ENCODE peak calls at places on chromosomes 6 and 20, in nine cellular contexts. T, Y, N, D, M, F, Z, Q and X are unnamed samples. For H3K27me3, the result is how much of the 10 kb centered on the place peaks cover.

GRCh38 chr20:33852971-33853813 is 42.0 kb downstream of the CHMP4B start:
- DNase-seq in T (no peak), Y (no peak), N (no peak), D (no peak), M (no peak), F (no peak), Z (no peak), Q (no peak), X (no peak)

GRCh38 chr6:163226836-163227485 is 187.6 kb upstream of the QKI start:
- DNase-seq in T (no peak), Y (no peak), N (no peak), D (no peak), M (no peak), F (no peak), Z (no peak), Q (no peak), X (no peak)

GRCh38 chr20:56755201-56755600 is 126.1 kb downstream of the TFAP2C start:
- DNase-seq in T (no peak), Y (no peak), N (no peak), D (no peak), M (no peak), F (no peak), Z (no peak), Q (no peak), X (no peak)

GRCh38 chr20:45953672-45954071 is 18.3 kb downstream of the ZNF335 start:
- DNase-seq in T (no peak), Y (no peak), N (no peak), D (no peak), M (peak), F (no peak), Z (no peak), Q (no peak), X (no peak)

GRCh38 chr6:169312658-169313346 is 59.2 kb upstream of the THBS2 start:
- DNase-seq in T (no peak), Y (peak), N (no peak), D (peak), M (no peak), F (peak), Z (no peak), Q (no peak), X (no peak)

GRCh38 chr6:155187096-155187495 is 76.7 kb upstream of the CLDN20 start:
- DNase-seq in T (no peak), Y (no peak), N (no peak), D (no peak), M (no peak), F (no peak), Z (no peak), Q (no peak), X (no peak)

GRCh38 chr20:47622118-47622665 is 120.5 kb downstream of the NCOA3 start:
- DNase-seq in T (no peak), Y (no peak), N (no peak), D (no peak), M (no peak), F (no peak), Z (no peak), Q (no peak), X (no peak)

GRCh38 chr6:74044417-74045096 is 348.6 kb downstream of the CD109 start:
- DNase-seq in T (no peak), Y (no peak), N (no peak), D (no peak), M (no peak), F (no peak), Z (no peak), Q (no peak), X (no peak)

GRCh38 chr6:129501401-129502051 is 208.5 kb downstream of the ARHGAP18 start:
- DNase-seq in T (no peak), Y (no peak), N (no peak), D (peak), M (peak), F (peak), Z (peak), Q (no peak), X (peak)

GRCh38 chr6:2020909-2021308 is 224.5 kb downstream of the GMDS start:
- DNase-seq in T (no peak), Y (no peak), N (no peak), D (no peak), M (no peak), F (no peak), Z (no peak), Q (no peak), X (no peak)

GRCh38 chr6:115613488-115613887 is 447.2 kb downstream of the FRK start:
- DNase-seq in T (no peak), Y (no peak), N (no peak), D (no peak), M (no peak), F (no peak), Z (no peak), Q (no peak), X (no peak)

GRCh38 chr20:13111249-13111911 is 102.6 kb downstream of the SPTLC3 start:
- DNase-seq in T (no peak), Y (no peak), N (no peak), D (no peak), M (no peak), F (peak), Z (no peak), Q (no peak), X (no peak)

GRCh38 chr6:131951576-131952230 is 531 bp upstream of the CCN2 start:
- DNase-seq in T (no peak), Y (no peak), N (no peak), D (no peak), M (no peak), F (no peak), Z (no peak), Q (no peak), X (no peak)

GRCh38 chr6:136566007-136566487 is 15.8 kb upstream of the MAP7 start:
- DNase-seq in T (no peak), Y (no peak), N (no peak), D (no peak), M (no peak), F (no peak), Z (peak), Q (no peak), X (peak)

GRCh38 chr6:150719099-150719767 is 119.5 kb downstream of the PLEKHG1 start:
- DNase-seq in T (no peak), Y (no peak), N (no peak), D (no peak), M (no peak), F (no peak), Z (no peak), Q (no peak), X (no peak)

GRCh38 chr6:29656157-29656556 is 735 bp upstream of the MOG start:
- DNase-seq in T (no peak), Y (no peak), N (no peak), D (no peak), M (no peak), F (no peak), Z (no peak), Q (no peak), X (no peak)

GRCh38 chr6:89793586-89793985 is 26.0 kb downstream of the MDN1 start:
- DNase-seq in T (no peak), Y (no peak), N (no peak), D (no peak), M (no peak), F (no peak), Z (no peak), Q (no peak), X (no peak)

GRCh38 chr6:157302761-157303160 is 20.6 kb downstream of the TMEM242 start:
- DNase-seq in T (no peak), Y (no peak), N (no peak), D (no peak), M (no peak), F (no peak), Z (no peak), Q (no peak), X (no peak)

GRCh38 chr6:29908710-29909109 is 33.6 kb upstream of the HLA-A start:
- DNase-seq in T (no peak), Y (no peak), N (no peak), D (no peak), M (no peak), F (no peak), Z (no peak), Q (no peak), X (no peak)

GRCh38 chr20:10065154-10065833 is 30.5 kb downstream of the ANKEF1 start:
- DNase-seq in T (no peak), Y (no peak), N (no peak), D (no peak), M (no peak), F (no peak), Z (no peak), Q (no peak), X (no peak)

GRCh38 chr6:107713214-107713962 is 110.7 kb downstream of the SCML4 start:
- DNase-seq in T (no peak), Y (no peak), N (peak), D (no peak), M (no peak), F (no peak), Z (no peak), Q (no peak), X (no peak)

GRCh38 chr6:135073757-135074393 is 19.3 kb upstream of the HBS1L start:
- DNase-seq in T (no peak), Y (no peak), N (no peak), D (no peak), M (no peak), F (no peak), Z (no peak), Q (no peak), X (no peak)

GRCh38 chr6:128138694-128139093 is 237.8 kb upstream of the THEMIS start:
- DNase-seq in T (no peak), Y (no peak), N (no peak), D (no peak), M (no peak), F (no peak), Z (no peak), Q (no peak), X (no peak)

GRCh38 chr6:128713461-128713860 is 169.5 kb upstream of the LAMA2 start:
- DNase-seq in T (no peak), Y (no peak), N (peak), D (no peak), M (no peak), F (no peak), Z (no peak), Q (no peak), X (no peak)

GRCh38 chr20:36149469-36149868 is 5.1 kb upstream of the EPB41L1 start:
- DNase-seq in T (no peak), Y (no peak), N (no peak), D (no peak), M (no peak), F (no peak), Z (no peak), Q (no peak), X (peak)

GRCh38 chr20:7411075-7411474 is 529.2 kb downstream of the HAO1 start:
- DNase-seq in T (no peak), Y (no peak), N (no peak), D (no peak), M (no peak), F (no peak), Z (no peak), Q (no peak), X (no peak)

GRCh38 chr20:1469925-1470571 is 3.4 kb upstream of the NSFL1C start:
- DNase-seq in T (peak), Y (peak), N (peak), D (peak), M (peak), F (peak), Z (peak), Q (peak), X (peak)

GRCh38 chr20:43716123-43716522 is 10.7 kb downstream of the GTSF1L start:
- DNase-seq in T (no peak), Y (no peak), N (no peak), D (no peak), M (no peak), F (no peak), Z (no peak), Q (no peak), X (no peak)

GRCh38 chr20:43710370-43711044 is 16.3 kb downstream of the GTSF1L start:
- DNase-seq in T (no peak), Y (no peak), N (no peak), D (no peak), M (no peak), F (no peak), Z (peak), Q (peak), X (no peak)

GRCh38 chr20:43715044-43715443 is 11.8 kb downstream of the GTSF1L start:
- DNase-seq in T (no peak), Y (no peak), N (no peak), D (no peak), M (no peak), F (no peak), Z (no peak), Q (no peak), X (no peak)

GRCh38 chr20:43715511-43715910 is 11.3 kb downstream of the GTSF1L start:
- DNase-seq in T (no peak), Y (no peak), N (no peak), D (no peak), M (no peak), F (no peak), Z (no peak), Q (no peak), X (no peak)

GRCh38 chr20:43711098-43711654 is 15.6 kb downstream of the GTSF1L start:
- DNase-seq in T (no peak), Y (no peak), N (no peak), D (no peak), M (no peak), F (no peak), Z (no peak), Q (no peak), X (no peak)
- H3K4me3 ChIP-seq in T (no peak), Y (no peak), N (no peak), D (no peak), M (no peak), F (no peak), Z (no peak), Q (no peak), X (no peak)

GRCh38 chr6:37624121-37624520 is 73.6 kb downstream of the MDGA1 start:
- DNase-seq in T (no peak), Y (no peak), N (no peak), D (no peak), M (no peak), F (no peak), Z (no peak), Q (no peak), X (no peak)

GRCh38 chr6:37628611-37629320 is 68.9 kb downstream of the MDGA1 start:
- DNase-seq in T (no peak), Y (no peak), N (no peak), D (no peak), M (peak), F (no peak), Z (no peak), Q (no peak), X (no peak)

GRCh38 chr6:37625591-37626374 is 71.9 kb downstream of the MDGA1 start:
- DNase-seq in T (no peak), Y (no peak), N (no peak), D (no peak), M (no peak), F (no peak), Z (no peak), Q (no peak), X (no peak)

GRCh38 chr6:37624606-37625574 is 72.8 kb downstream of the MDGA1 start:
- DNase-seq in T (no peak), Y (no peak), N (peak), D (no peak), M (no peak), F (no peak), Z (peak), Q (no peak), X (peak)

DNA sequence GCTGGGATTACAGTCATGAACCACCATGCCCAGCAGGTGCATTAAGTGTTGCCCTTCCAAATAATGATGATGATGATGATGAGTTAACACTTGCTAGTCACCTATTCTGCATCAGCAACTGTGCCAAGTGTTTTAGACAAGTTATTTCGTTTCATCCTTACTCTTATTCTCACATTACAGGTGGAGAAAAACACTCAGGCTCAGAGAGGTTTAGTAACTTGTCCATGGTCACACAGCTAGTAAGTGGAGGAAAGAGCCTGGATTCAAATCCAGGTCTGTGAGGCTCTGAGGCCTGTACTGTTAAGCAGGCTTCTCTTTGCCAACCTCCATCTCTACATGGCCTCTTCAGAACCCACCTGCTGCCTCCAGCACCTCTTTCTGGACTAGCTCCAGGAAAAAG is 70.8 kb downstream of the MDGA1 start:
- DNase-seq in T (no peak), Y (no peak), N (no peak), D (no peak), M (no peak), F (no peak), Z (no peak), Q (no peak), X (no peak)
- TF ChIP-seq EP300 in T (no peak), Y (no peak), N (no peak), D (no peak), M (no peak), F (no peak), Z (no peak), Q (no peak), X (no peak)

GRCh38 chr6:41467627-41468404 is 78.4 kb upstream of the FOXP4 start:
- DNase-seq in T (no peak), Y (no peak), N (no peak), D (no peak), M (no peak), F (no peak), Z (no peak), Q (no peak), X (no peak)
- H3K27me3 ChIP-seq in T (half or more), Y (under half), N (under half), D (under half), M (under half), F (half or more), Z (under half), Q (under half), X (under half)

DNA sequence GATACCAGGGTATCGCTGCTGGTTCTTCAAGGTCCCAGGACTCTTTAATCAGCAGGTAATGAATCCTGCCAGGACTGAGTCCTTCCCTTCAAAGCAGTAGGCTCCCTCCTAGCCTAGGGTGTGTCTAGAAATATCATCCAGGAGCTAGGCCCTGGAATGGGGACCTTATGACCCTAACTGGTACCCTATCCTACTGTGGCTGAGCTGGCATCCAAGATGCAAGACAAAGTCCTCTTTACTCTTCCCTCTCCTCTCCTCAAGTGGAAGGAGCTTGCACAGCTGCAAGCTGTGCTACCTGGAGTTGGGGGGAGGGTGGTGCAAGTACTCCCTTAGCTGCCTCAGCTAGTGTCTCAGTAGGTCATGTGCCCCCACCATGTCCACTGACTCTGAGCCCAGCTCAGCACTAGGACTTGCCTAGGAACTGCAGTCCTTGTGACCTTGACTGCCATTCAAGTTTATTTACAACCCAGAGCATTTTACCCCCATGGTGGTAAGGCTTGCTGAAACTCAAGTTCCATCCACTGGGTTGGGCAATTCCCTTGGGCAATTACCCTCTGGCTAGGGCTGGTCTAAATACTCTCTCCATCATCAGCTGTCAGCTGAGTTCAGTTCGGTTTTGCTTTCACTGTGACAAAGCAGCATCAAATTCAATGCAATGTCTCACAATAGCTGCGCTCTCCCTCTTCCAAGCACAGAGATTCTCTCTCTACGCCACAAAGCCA is 48.4 kb upstream of the TOP1 start:
- DNase-seq in T (no peak), Y (no peak), N (no peak), D (no peak), M (peak), F (no peak), Z (no peak), Q (peak), X (no peak)
- H3K4me3 ChIP-seq in T (no peak), Y (no peak), N (no peak), D (no peak), M (no peak), F (no peak), Z (no peak), Q (peak), X (no peak)

DNA sequence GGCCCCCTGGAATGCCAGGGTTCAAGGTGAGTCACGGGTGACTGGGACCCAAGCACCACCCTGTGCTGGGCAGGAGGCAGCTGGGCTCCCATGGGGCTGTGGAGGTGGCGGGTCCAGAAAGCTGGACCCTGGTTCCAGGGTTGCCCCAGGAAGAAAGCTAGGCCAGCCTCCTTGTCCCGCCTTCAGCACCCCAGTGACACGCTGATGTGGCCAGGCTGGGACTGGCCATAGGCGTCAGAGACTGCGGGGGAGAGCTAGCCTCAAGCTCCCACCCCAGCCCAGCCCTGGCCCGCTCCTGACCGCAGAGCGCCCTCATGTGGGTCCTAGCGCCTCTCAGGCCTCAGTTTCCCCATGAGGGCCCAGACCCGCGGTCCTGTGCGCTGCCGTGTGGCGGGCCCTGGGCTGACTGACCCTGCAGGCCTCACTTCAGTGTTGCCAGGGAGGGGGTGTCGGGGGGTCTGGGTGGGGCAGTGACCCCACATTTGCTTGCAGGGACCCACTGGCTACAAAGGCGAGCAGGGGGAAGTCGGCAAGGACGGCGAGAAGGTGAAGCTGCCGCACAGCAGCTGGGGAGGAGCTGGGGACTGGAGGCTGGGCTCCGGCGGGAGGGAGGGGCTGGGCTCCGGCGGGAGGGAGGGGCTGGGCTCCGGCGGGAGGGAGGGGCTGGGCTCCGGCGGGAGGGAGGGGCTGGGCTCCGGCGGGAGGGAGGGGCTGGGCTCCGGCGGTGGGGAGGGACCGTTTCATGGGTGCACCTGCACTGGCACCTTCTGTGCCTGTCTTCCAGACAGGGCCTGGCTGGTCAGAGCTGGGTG is 7.8 kb downstream of the COL9A3 start:
- DNase-seq in T (no peak), Y (peak), N (peak), D (no peak), M (peak), F (peak), Z (peak), Q (no peak), X (peak)
- TF ChIP-seq EP300 in T (no peak), Y (no peak), N (no peak), D (no peak), M (no peak), F (peak), Z (no peak), Q (no peak), X (no peak)

DNA sequence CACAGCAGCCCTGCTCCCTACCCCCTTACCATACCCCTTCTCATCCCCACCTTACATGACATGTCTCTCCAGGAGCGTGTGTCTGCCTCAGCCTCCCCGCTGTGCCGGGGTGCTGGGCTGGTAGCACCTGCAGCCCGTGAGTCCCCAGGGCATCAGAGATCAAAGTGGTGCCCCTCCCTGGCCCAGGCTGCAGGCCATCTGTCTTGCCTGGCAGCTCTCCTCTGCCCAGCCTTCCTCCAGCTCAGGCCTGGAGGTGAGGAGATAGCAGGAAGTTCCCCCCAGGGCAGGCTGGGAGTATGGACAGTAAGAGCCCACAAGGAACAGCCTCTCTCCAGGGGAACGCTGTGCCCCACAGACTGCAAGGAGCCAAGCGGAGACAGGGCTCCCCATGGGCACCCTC is 35.3 kb downstream of the GRM4 start:
- DNase-seq in T (no peak), Y (no peak), N (no peak), D (no peak), M (no peak), F (no peak), Z (no peak), Q (no peak), X (no peak)
- H3K27me3 ChIP-seq in T (under half), Y (under half), N (under half), D (under half), M (under half), F (under half), Z (under half), Q (under half), X (half or more)